ENCODE peak calls at places on chromosomes 5 and 9, in five cellular contexts. One of them, this sample, is unnamed.

GRCh38 chr5:2565147-2565546 is 186.3 kb downstream of the IRX2 start:
- DNase-seq in A673: no peak
- DNase-seq in NCI-H1105 treated with DMSO at 0.1 percent for 48 hours: no peak
- DNase-seq in head of caudate nucleus: no peak
- DNase-seq in left cardiac atrium: no peak
- DNase-seq in this sample: no peak

GRCh38 chr9:22683393-22684075 is 236.9 kb downstream of the DMRTA1 start:
- DNase-seq in A673: no peak
- DNase-seq in NCI-H1105 treated with DMSO at 0.1 percent for 48 hours: peak
- DNase-seq in head of caudate nucleus: no peak
- DNase-seq in left cardiac atrium: no peak
- DNase-seq in this sample: no peak

GRCh38 chr5:127705120-127705892 is 2.1 kb downstream of the CCDC192 start:
- DNase-seq in A673: no peak
- DNase-seq in NCI-H1105 treated with DMSO at 0.1 percent for 48 hours: no peak
- DNase-seq in head of caudate nucleus: no peak
- DNase-seq in left cardiac atrium: no peak
- DNase-seq in this sample: peak

GRCh38 chr5:177465044-177465443 is 8.4 kb downstream of the DBN1 start:
- DNase-seq in A673: no peak
- DNase-seq in NCI-H1105 treated with DMSO at 0.1 percent for 48 hours: no peak
- DNase-seq in head of caudate nucleus: no peak
- DNase-seq in left cardiac atrium: no peak
- DNase-seq in this sample: no peak

GRCh38 chr9:137373611-137373980 is 49.4 kb downstream of the EXD3 start:
- DNase-seq in A673: no peak
- DNase-seq in NCI-H1105 treated with DMSO at 0.1 percent for 48 hours: no peak
- DNase-seq in head of caudate nucleus: no peak
- DNase-seq in left cardiac atrium: peak
- DNase-seq in this sample: no peak

GRCh38 chr9:94950733-94951590 is 224.5 kb downstream of the AOPEP start:
- DNase-seq in A673: no peak
- DNase-seq in NCI-H1105 treated with DMSO at 0.1 percent for 48 hours: no peak
- DNase-seq in head of caudate nucleus: no peak
- DNase-seq in left cardiac atrium: no peak
- DNase-seq in this sample: no peak

GRCh38 chr5:147740864-147741263 is 41.7 kb downstream of the JAKMIP2 start:
- DNase-seq in A673: no peak
- DNase-seq in NCI-H1105 treated with DMSO at 0.1 percent for 48 hours: no peak
- DNase-seq in head of caudate nucleus: no peak
- DNase-seq in left cardiac atrium: no peak
- DNase-seq in this sample: peak

GRCh38 chr9:103514767-103515166 is 519.6 kb downstream of the CYLC2 start:
- DNase-seq in A673: no peak
- DNase-seq in NCI-H1105 treated with DMSO at 0.1 percent for 48 hours: no peak
- DNase-seq in head of caudate nucleus: no peak
- DNase-seq in left cardiac atrium: no peak
- DNase-seq in this sample: no peak

GRCh38 chr5:180467028-180467427 is 27.2 kb upstream of the CNOT6 start:
- DNase-seq in A673: no peak
- DNase-seq in NCI-H1105 treated with DMSO at 0.1 percent for 48 hours: no peak
- DNase-seq in head of caudate nucleus: no peak
- DNase-seq in left cardiac atrium: peak
- DNase-seq in this sample: no peak

GRCh38 chr5:1465966-1466471 is 20.8 kb upstream of the SLC6A3 start:
- DNase-seq in A673: no peak
- DNase-seq in NCI-H1105 treated with DMSO at 0.1 percent for 48 hours: no peak
- DNase-seq in head of caudate nucleus: no peak
- DNase-seq in left cardiac atrium: no peak
- DNase-seq in this sample: no peak

GRCh38 chr9:135048758-135049284 is 38.6 kb upstream of the OLFM1 start:
- DNase-seq in A673: no peak
- DNase-seq in NCI-H1105 treated with DMSO at 0.1 percent for 48 hours: no peak
- DNase-seq in head of caudate nucleus: no peak
- DNase-seq in left cardiac atrium: no peak
- DNase-seq in this sample: no peak